ENCODE peak calls at places on chromosomes 5 and 9, in four cellular contexts. J is CD8-positive, alpha-beta T cell; G is IMR-90; D is kidney. V is an unnamed sample.

GRCh38 chr9:131733601-131734061 is 6.2 kb downstream of the RAPGEF1 start:
- DNase-seq in J (no peak), G (peak), D (peak), V (no peak)

GRCh38 chr5:8845316-8845715 is 700.6 kb downstream of the SEMA5A start:
- DNase-seq in J (no peak), G (peak), D (no peak), V (no peak)

GRCh38 chr5:115857621-115858349 is 16.1 kb downstream of the AP3S1 start:
- DNase-seq in J (no peak), G (peak), D (no peak), V (no peak)

GRCh38 chr9:10232352-10232930 is 380.4 kb downstream of the PTPRD start:
- DNase-seq in J (no peak), G (peak), D (no peak), V (no peak)

GRCh38 chr5:137734962-137735530 is 843 bp downstream of the KLHL3 start:
- DNase-seq in J (peak), G (peak), D (peak), V (no peak)

GRCh38 chr9:127455299-127455992 is 4.1 kb downstream of the LRSAM1 start:
- DNase-seq in J (no peak), G (no peak), D (peak), V (no peak)

GRCh38 chr5:66720776-66721175 is 124.6 kb downstream of the MAST4 start:
- DNase-seq in J (no peak), G (no peak), D (no peak), V (no peak)

GRCh38 chr9:37259906-37260305 is 139.5 kb downstream of the ZCCHC7 start:
- DNase-seq in J (no peak), G (no peak), D (peak), V (no peak)

GRCh38 chr9:69579749-69580581 is 92.2 kb downstream of the APBA1 start:
- DNase-seq in J (no peak), G (no peak), D (no peak), V (no peak)

GRCh38 chr5:80672140-80672736 is 17.5 kb upstream of the DHFR start:
- DNase-seq in J (peak), G (peak), D (peak), V (peak)

GRCh38 chr9:136667940-136668760 is 5.4 kb downstream of the EGFL7 start:
- DNase-seq in J (no peak), G (no peak), D (no peak), V (no peak)

GRCh38 chr9:122116448-122117173 is 23.5 kb upstream of the TTLL11 start:
- DNase-seq in J (no peak), G (no peak), D (no peak), V (no peak)

GRCh38 chr9:127473501-127473900 is 22.2 kb downstream of the LRSAM1 start:
- DNase-seq in J (no peak), G (no peak), D (no peak), V (no peak)

GRCh38 chr5:147482426-147483196 is 27.3 kb downstream of the DPYSL3 start:
- DNase-seq in J (no peak), G (no peak), D (no peak), V (no peak)

GRCh38 chr9:74848150-74848525 is 39.6 kb downstream of the TRPM6 start:
- DNase-seq in J (no peak), G (no peak), D (no peak), V (no peak)

GRCh38 chr9:127966416-127967150 is 14.2 kb downstream of the EEIG1 start:
- DNase-seq in J (no peak), G (no peak), D (no peak), V (no peak)

GRCh38 chr5:126808619-126809018 is 31.7 kb downstream of the LMNB1 start:
- DNase-seq in J (no peak), G (peak), D (no peak), V (no peak)

GRCh38 chr5:65624025-65624569 is at the start of gene TRIM23:
- DNase-seq in J (peak), G (peak), D (peak), V (peak)
- TF ChIP-seq CTCF in J (peak), G (no peak), D (no peak), V (no peak)

GRCh38 chr9:116313638-116314037 is 160.0 kb downstream of the PAPPA start:
- DNase-seq in J (no peak), G (no peak), D (no peak), V (no peak)
- TF ChIP-seq CTCF in J (no peak), G (peak), D (peak), V (no peak)

GRCh38 chr5:140351609-140352334 is 5.4 kb upstream of the HBEGF start:
- DNase-seq in J (peak), G (peak), D (no peak), V (peak)
- TF ChIP-seq CTCF in J (peak), G (peak), D (peak), V (peak)

GRCh38 chr5:10262995-10263394 is 12.9 kb downstream of the CCT5 start:
- DNase-seq in J (no peak), G (no peak), D (no peak), V (no peak)
- TF ChIP-seq CTCF in J (no peak), G (no peak), D (no peak), V (no peak)

GRCh38 chr5:72009280-72009679 is 98.0 kb upstream of the MAP1B start:
- DNase-seq in J (no peak), G (no peak), D (no peak), V (no peak)

GRCh38 chr5:72007336-72008111 is 99.8 kb upstream of the MAP1B start:
- DNase-seq in J (no peak), G (no peak), D (peak), V (no peak)

GRCh38 chr5:72010395-72010794 is 96.9 kb upstream of the MAP1B start:
- DNase-seq in J (no peak), G (no peak), D (no peak), V (no peak)

GRCh38 chr5:72000707-72001106 is 106.6 kb upstream of the MAP1B start:
- DNase-seq in J (no peak), G (no peak), D (no peak), V (no peak)

DNA sequence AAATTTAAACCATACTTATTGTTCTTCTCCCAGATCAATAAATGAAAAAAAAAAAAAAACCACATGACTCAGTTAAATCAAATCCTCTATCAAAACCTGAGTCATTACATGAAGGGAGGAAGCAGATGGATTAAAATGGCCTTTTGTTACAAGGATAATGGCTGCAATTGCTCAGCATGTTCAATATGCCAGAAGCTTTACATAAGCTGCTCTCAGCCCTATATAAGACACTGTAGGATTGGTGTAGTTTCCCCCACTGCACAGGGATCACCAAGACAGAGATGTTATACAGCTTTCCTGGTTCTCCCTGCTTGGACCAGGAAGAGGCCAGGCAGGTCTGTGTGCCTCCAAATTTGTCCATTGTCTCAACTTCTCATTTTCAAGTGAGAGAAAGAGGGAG is 101.6 kb upstream of the MAP1B start:
- DNase-seq in J (no peak), G (no peak), D (no peak), V (no peak)
- TF ChIP-seq CTCF in J (no peak), G (no peak), D (no peak), V (no peak)

GRCh38 chr9:126394802-126395201 is 68.2 kb downstream of the MVB12B start:
- DNase-seq in J (no peak), G (no peak), D (no peak), V (no peak)

GRCh38 chr9:126399251-126399650 is 72.6 kb downstream of the MVB12B start:
- DNase-seq in J (no peak), G (peak), D (no peak), V (no peak)

GRCh38 chr9:126395439-126396212 is 69.0 kb downstream of the MVB12B start:
- DNase-seq in J (no peak), G (peak), D (no peak), V (no peak)

GRCh38 chr9:126398403-126399058 is 71.9 kb downstream of the MVB12B start:
- DNase-seq in J (peak), G (peak), D (peak), V (peak)

GRCh38 chr9:126397056-126397455 is 70.4 kb downstream of the MVB12B start:
- DNase-seq in J (peak), G (no peak), D (no peak), V (peak)
- TF ChIP-seq CTCF in J (peak), G (no peak), D (no peak), V (no peak)

GRCh38 chr5:149448831-149449714 is 70.0 kb upstream of the IL17B start:
- DNase-seq in J (no peak), G (no peak), D (no peak), V (no peak)
- TF ChIP-seq CTCF in J (no peak), G (peak), D (peak), V (peak)

GRCh38 chr5:44332360-44332971 is 56.8 kb downstream of the FGF10 start:
- DNase-seq in J (no peak), G (peak), D (no peak), V (peak)
- TF ChIP-seq CTCF in J (no peak), G (peak), D (peak), V (peak)

GRCh38 chr5:175848676-175849075 is 22.7 kb upstream of the CPLX2 start:
- DNase-seq in J (no peak), G (no peak), D (no peak), V (no peak)
- TF ChIP-seq CTCF in J (no peak), G (no peak), D (no peak), V (no peak)

GRCh38 chr5:171418316-171418981 is 998 bp upstream of the FGF18 start:
- DNase-seq in J (peak), G (peak), D (peak), V (peak)

GRCh38 chr5:171419663-171420428 is 399 bp downstream of the FGF18 start:
- DNase-seq in J (peak), G (peak), D (no peak), V (peak)

GRCh38 chr5:171420429-171421231 is 1.2 kb downstream of the FGF18 start:
- DNase-seq in J (peak), G (peak), D (peak), V (no peak)

GRCh38 chr5:171421331-171422262 is 2.1 kb downstream of the FGF18 start:
- DNase-seq in J (peak), G (no peak), D (peak), V (no peak)

DNA sequence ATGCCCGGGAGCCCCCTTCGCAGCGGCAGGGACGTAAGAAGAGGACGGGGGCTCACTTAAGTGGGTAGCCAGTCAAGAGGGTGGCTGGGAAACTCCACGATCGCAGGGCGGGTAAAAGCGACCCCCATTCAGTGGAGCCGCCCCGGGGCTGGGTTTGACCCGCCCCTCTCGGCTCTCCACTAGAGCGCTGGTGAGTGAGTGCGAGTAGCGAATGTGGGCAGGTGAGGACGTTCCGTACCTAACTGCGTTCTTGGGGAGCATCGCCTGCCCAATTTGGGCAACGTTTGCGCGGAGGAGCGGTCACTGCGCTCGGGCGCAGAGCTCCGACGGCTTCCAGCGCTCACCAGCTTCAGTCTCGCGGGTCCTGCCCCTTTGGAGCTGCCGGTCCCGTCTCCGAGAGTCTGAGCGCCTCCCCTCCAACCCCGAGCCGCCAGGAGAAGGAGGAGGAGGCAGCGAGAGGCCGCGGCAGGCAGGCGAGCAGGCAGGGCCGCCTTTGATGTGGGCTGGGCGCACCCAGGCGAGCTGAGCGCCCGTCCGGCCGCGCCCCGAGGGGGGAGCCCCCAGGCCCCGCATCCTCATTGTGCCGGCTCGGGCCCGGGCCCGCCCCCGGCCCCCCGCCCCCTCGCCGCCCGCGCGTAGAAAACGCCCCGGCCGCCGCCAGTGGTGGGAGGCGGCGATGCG is at the start of gene FGF18:
- DNase-seq in J (no peak), G (peak), D (peak), V (peak)
- TF ChIP-seq CTCF in J (peak), G (no peak), D (no peak), V (no peak)